ENCODE peak calls at places on chromosomes 3 and 15, in nine cellular contexts. G is stimulated activated CD4-positive, alpha-beta T cell treated with anti-CD3 and anti-CD28 coated beads, Interleukin-2, amount 100 ng/mL, for 48 hours; P is EH; H is non-pigmented ciliary epithelial cell; Z is CD4-positive, alpha-beta T cell; R is fibroblast of pulmonary artery; N is NCI-H1105; A is psoas muscle; X is stimulated activated naive CD8-positive, alpha-beta T cell treated with anti-CD3 and anti-CD28 coated beads, Interleukin-15, amount 100 ng/mL, for 72 hours. T is an unnamed sample.

GRCh38 chr3:195030791-195031321 is 240.1 kb downstream of the XXYLT1 start:
- DNase-seq in G (no peak), P (peak), H (no peak), Z (no peak), R (peak), N (no peak), A (no peak), X (no peak), T (no peak)

GRCh38 chr3:49636883-49637609 is 37.1 kb upstream of the APEH start:
- DNase-seq in G (no peak), P (no peak), H (no peak), Z (no peak), R (no peak), N (no peak), A (no peak), X (no peak), T (no peak)

GRCh38 chr3:127093312-127093711 is 99.6 kb upstream of the PRR23E start:
- DNase-seq in G (no peak), P (no peak), H (no peak), Z (no peak), R (no peak), N (no peak), A (peak), X (no peak), T (no peak)

GRCh38 chr3:64150527-64151238 is 74.6 kb downstream of the PRICKLE2 start:
- DNase-seq in G (no peak), P (peak), H (peak), Z (no peak), R (peak), N (peak), A (peak), X (no peak), T (no peak)

GRCh38 chr3:123349201-123349535 is 99.7 kb downstream of the ADCY5 start:
- DNase-seq in G (no peak), P (no peak), H (no peak), Z (no peak), R (no peak), N (no peak), A (no peak), X (no peak), T (no peak)

GRCh38 chr3:55061619-55062018 is 133.8 kb upstream of the LRTM1 start:
- DNase-seq in G (no peak), P (no peak), H (no peak), Z (no peak), R (no peak), N (no peak), A (no peak), X (no peak), T (no peak)

GRCh38 chr3:141798455-141798854 is 35.2 kb downstream of the GRK7 start:
- DNase-seq in G (no peak), P (no peak), H (no peak), Z (no peak), R (peak), N (no peak), A (no peak), X (no peak), T (no peak)

GRCh38 chr3:14368146-14368545 is 34.3 kb upstream of the SLC6A6 start:
- DNase-seq in G (no peak), P (no peak), H (no peak), Z (no peak), R (no peak), N (no peak), A (no peak), X (no peak), T (no peak)

GRCh38 chr3:108493862-108494261 is 16.5 kb downstream of the MYH15 start:
- DNase-seq in G (no peak), P (peak), H (no peak), Z (no peak), R (no peak), N (no peak), A (no peak), X (no peak), T (no peak)

GRCh38 chr15:101633356-101633755 is 18.8 kb downstream of the TM2D3 start:
- DNase-seq in G (no peak), P (no peak), H (no peak), Z (no peak), R (no peak), N (no peak), A (no peak), X (no peak), T (no peak)

GRCh38 chr3:36679384-36680200 is 84.8 kb downstream of the DCLK3 start:
- DNase-seq in G (no peak), P (peak), H (peak), Z (no peak), R (peak), N (no peak), A (no peak), X (no peak), T (no peak)

GRCh38 chr15:31323627-31324026 is 3.0 kb upstream of the KLF13 start:
- DNase-seq in G (no peak), P (no peak), H (no peak), Z (no peak), R (no peak), N (no peak), A (no peak), X (no peak), T (no peak)

GRCh38 chr3:140844072-140844471 is 97.6 kb upstream of the SLC25A36 start:
- DNase-seq in G (no peak), P (no peak), H (no peak), Z (no peak), R (no peak), N (no peak), A (no peak), X (no peak), T (no peak)

GRCh38 chr15:76185716-76186115 is 125.6 kb downstream of the ETFA start:
- DNase-seq in G (no peak), P (peak), H (no peak), Z (no peak), R (peak), N (no peak), A (no peak), X (peak), T (no peak)

GRCh38 chr15:41919201-41919820 is 25.5 kb upstream of the SPTBN5 start:
- DNase-seq in G (no peak), P (no peak), H (no peak), Z (no peak), R (no peak), N (no peak), A (no peak), X (no peak), T (no peak)

GRCh38 chr15:56817266-56817665 is 84.0 kb upstream of the ZNF280D start:
- DNase-seq in G (no peak), P (peak), H (no peak), Z (no peak), R (peak), N (no peak), A (no peak), X (no peak), T (no peak)

GRCh38 chr3:14258906-14259904 is 80.6 kb downstream of the LSM3 start:
- DNase-seq in G (no peak), P (no peak), H (no peak), Z (no peak), R (no peak), N (no peak), A (no peak), X (no peak), T (no peak)

GRCh38 chr3:50674349-50675178 is at the start of gene DOCK3:
- DNase-seq in G (peak), P (peak), H (no peak), Z (peak), R (peak), N (peak), A (peak), X (peak), T (peak)

GRCh38 chr3:62888778-62889177 is 13.6 kb upstream of the CADPS start:
- DNase-seq in G (no peak), P (no peak), H (no peak), Z (no peak), R (no peak), N (no peak), A (no peak), X (no peak), T (no peak)

GRCh38 chr3:42725454-42725853 is 22.9 kb upstream of the HHATL start:
- DNase-seq in G (no peak), P (no peak), H (no peak), Z (no peak), R (no peak), N (no peak), A (no peak), X (no peak), T (no peak)

GRCh38 chr3:194871864-194872668 is 186.4 kb downstream of the FAM43A start:
- DNase-seq in G (no peak), P (peak), H (no peak), Z (no peak), R (peak), N (no peak), A (peak), X (no peak), T (no peak)

GRCh38 chr15:36947035-36947719 is 153.2 kb downstream of the MEIS2 start:
- DNase-seq in G (no peak), P (no peak), H (no peak), Z (no peak), R (no peak), N (no peak), A (no peak), X (no peak), T (no peak)

GRCh38 chr3:45084820-45085816 is 59.0 kb downstream of the CLEC3B start:
- DNase-seq in G (no peak), P (peak), H (peak), Z (no peak), R (peak), N (no peak), A (no peak), X (no peak), T (no peak)

GRCh38 chr3:62318365-62318751 is 55.0 kb downstream of the FEZF2 start:
- DNase-seq in G (no peak), P (no peak), H (no peak), Z (no peak), R (no peak), N (no peak), A (no peak), X (no peak), T (no peak)

GRCh38 chr3:64240445-64240844 is 15.2 kb upstream of the PRICKLE2 start:
- DNase-seq in G (no peak), P (no peak), H (no peak), Z (no peak), R (no peak), N (no peak), A (no peak), X (no peak), T (no peak)

GRCh38 chr3:82163907-82164520 is 402.6 kb upstream of the GBE1 start:
- DNase-seq in G (no peak), P (peak), H (peak), Z (no peak), R (peak), N (no peak), A (no peak), X (no peak), T (no peak)

GRCh38 chr15:55564347-55565145 is 23.6 kb downstream of the PYGO1 start:
- DNase-seq in G (no peak), P (no peak), H (no peak), Z (no peak), R (no peak), N (no peak), A (no peak), X (no peak), T (no peak)